ENCODE peak calls at places on chromosomes 16 and 17, in four cellular contexts. I, K, F and U are unnamed samples.
A peak's percentile ranks its signal among the peaks of the same experiment; 100 is the strongest.

GRCh38 chr17:40526668-40527067 is 25.2 kb upstream of the TNS4 start:
- DNase-seq in I (no peak), K (no peak), F (no peak), U (no peak)

GRCh38 chr17:44587339-44587738 is 30.1 kb downstream of the FZD2 start:
- DNase-seq in I (no peak), K (peak; percentile 85), F (peak; percentile 88), U (no peak)

GRCh38 chr17:49035470-49036269 is 38.5 kb downstream of the IGF2BP1 start:
- DNase-seq in I (no peak), K (peak; percentile 70), F (peak; percentile 73), U (no peak)

GRCh38 chr17:71251276-71251675 is 869.5 kb upstream of the SOX9 start:
- DNase-seq in I (no peak), K (no peak), F (no peak), U (no peak)

GRCh38 chr17:6035801-6036394 is 34.3 kb upstream of the WSCD1 start:
- DNase-seq in I (no peak), K (peak; percentile 35), F (no peak), U (no peak)

GRCh38 chr17:66677201-66677981 is 157.5 kb upstream of the CACNG5 start:
- DNase-seq in I (no peak), K (no peak), F (no peak), U (no peak)

GRCh38 chr17:5893741-5894140 is 176.4 kb upstream of the WSCD1 start:
- DNase-seq in I (no peak), K (no peak), F (no peak), U (no peak)

GRCh38 chr17:4949321-4950074 is 1.2 kb upstream of the PFN1 start:
- DNase-seq in I (peak; percentile 53), K (peak; percentile 60), F (peak; percentile 89), U (peak; percentile 50)

GRCh38 chr17:47935961-47936360 is 5.4 kb upstream of the PNPO start:
- DNase-seq in I (no peak), K (no peak), F (no peak), U (no peak)

GRCh38 chr17:46832945-46833839 is 14.7 kb upstream of the WNT3 start:
- DNase-seq in I (no peak), K (peak; percentile 48), F (no peak), U (no peak)

GRCh38 chr16:13332713-13333255 is 431.4 kb downstream of the SHISA9 start:
- DNase-seq in I (no peak), K (no peak), F (no peak), U (no peak)

GRCh38 chr17:67246648-67247415 is 1.8 kb upstream of the HELZ start:
- DNase-seq in I (peak; percentile 19), K (no peak), F (peak; percentile 85), U (peak; percentile 53)

GRCh38 chr17:45380046-45380765 is 52.5 kb downstream of the ARHGAP27 start:
- DNase-seq in I (no peak), K (no peak), F (no peak), U (no peak)

GRCh38 chr16:75074920-75075687 is 41.5 kb downstream of the LDHD start:
- DNase-seq in I (peak; percentile 71), K (no peak), F (no peak), U (no peak)

GRCh38 chr17:81541123-81541522 is 11.0 kb downstream of the FAAP100 start:
- DNase-seq in I (no peak), K (no peak), F (no peak), U (no peak)

GRCh38 chr16:46949216-46949892 is 24.1 kb downstream of the DNAJA2 start:
- DNase-seq in I (no peak), K (no peak), F (no peak), U (no peak)

GRCh38 chr16:3458278-3458851 is 14.9 kb downstream of the NAA60 start:
- DNase-seq in I (no peak), K (peak; percentile 46), F (no peak), U (peak; percentile 22)

GRCh38 chr16:88974641-88975215 is 2.3 kb downstream of the CBFA2T3 start:
- DNase-seq in I (no peak), K (no peak), F (no peak), U (no peak)
- H3K4me1 ChIP-seq in I (no peaks in the 10 kb centered on the region), K (peaks cover 32% of the 10 kb centered on the region), F (no peaks in the 10 kb centered on the region), U (no peaks in the 10 kb centered on the region)

DNA sequence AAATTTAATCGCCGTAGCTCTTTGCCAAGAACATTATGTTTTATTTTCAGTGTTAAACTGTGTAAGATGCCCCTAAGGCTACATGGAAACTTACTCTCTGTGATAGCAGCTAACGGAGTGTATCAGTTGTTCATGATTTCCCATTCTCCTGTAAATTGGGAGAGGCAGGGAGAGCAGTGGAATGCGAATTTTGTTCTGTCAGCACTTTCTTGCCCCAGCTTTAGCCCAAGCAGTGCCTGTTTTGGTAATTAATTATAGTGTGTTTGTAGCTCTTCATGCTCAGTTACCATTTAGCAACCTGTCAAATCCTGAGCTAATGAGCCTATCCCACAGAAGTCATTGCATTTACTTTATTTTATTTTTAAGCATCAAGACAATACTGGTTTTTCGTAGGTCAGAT is 475.1 kb upstream of the RBFOX1 start:
- DNase-seq in I (no peak), K (no peak), F (no peak), U (no peak)
- H3K27me3 ChIP-seq in I (no peaks in the 10 kb centered on the region), K (peaks cover 54% of the 10 kb centered on the region), F (no peaks in the 10 kb centered on the region), U (no peaks in the 10 kb centered on the region)

GRCh38 chr17:42251115-42251514 is 25.1 kb downstream of the STAT5B start:
- DNase-seq in I (no peak), K (no peak), F (no peak), U (no peak)
- H3K4me3 ChIP-seq in I (no peak overlapping the region), K (no peak overlapping the region), F (no peak overlapping the region), U (no peak overlapping the region)

GRCh38 chr17:72470338-72471133 is 349.7 kb downstream of the SOX9 start:
- DNase-seq in I (no peak), K (no peak), F (no peak), U (no peak)
- H3K4me1 ChIP-seq in I (no peaks in the 10 kb centered on the region), K (peaks cover 6% of the 10 kb centered on the region), F (peaks cover 52% of the 10 kb centered on the region), U (no peaks in the 10 kb centered on the region)

GRCh38 chr16:69931631-69932030 is 19.5 kb upstream of the CLEC18A start:
- DNase-seq in I (no peak), K (no peak), F (no peak), U (no peak)

GRCh38 chr16:69934044-69934443 is 17.1 kb upstream of the CLEC18A start:
- DNase-seq in I (no peak), K (no peak), F (no peak), U (no peak)

GRCh38 chr16:69932228-69932627 is 18.9 kb upstream of the CLEC18A start:
- DNase-seq in I (no peak), K (no peak), F (no peak), U (no peak)

GRCh38 chr16:69934751-69935150 is 16.4 kb upstream of the CLEC18A start:
- DNase-seq in I (no peak), K (no peak), F (no peak), U (no peak)

DNA sequence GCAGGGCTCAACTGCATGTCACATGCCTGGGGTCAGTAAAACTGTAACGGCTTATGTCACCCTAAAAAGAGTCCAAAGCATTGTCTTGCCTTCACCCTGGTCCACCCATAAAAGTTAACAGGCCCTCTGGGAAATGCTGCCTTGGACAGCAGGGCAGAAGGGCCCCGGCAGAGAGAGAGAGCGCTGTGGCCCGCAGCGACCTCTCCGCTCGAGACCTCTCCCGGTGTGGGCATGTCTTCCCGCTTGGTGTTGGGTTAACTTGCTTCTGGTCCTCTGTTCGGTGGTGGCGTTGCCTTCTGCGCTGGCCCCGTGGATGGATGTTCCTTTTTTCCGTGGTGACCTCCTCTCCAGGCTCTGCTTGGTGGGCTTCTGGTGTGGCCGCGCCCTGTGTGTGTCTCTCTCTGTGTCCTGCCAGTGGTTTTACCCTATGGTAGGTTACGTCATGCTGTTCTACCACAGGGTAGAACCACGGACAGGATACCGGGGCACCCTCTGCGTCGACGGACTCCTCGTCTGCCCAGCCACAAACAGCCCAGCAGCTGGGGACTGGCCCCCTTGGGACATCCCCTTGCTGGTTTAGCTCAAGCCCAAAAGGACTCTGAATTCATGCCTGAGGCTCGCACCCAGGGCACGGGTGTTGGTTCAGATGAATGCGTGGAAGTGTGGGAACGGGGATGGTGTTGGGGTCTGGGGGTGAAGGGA is 18.3 kb upstream of the CLEC18A start:
- DNase-seq in I (no peak), K (no peak), F (no peak), U (no peak)
- H3K27me3 ChIP-seq in I (no peaks in the 10 kb centered on the region), K (no peaks in the 10 kb centered on the region), F (no peaks in the 10 kb centered on the region), U (no peaks in the 10 kb centered on the region)

GRCh38 chr17:7384489-7385081 is 3.7 kb downstream of the TNK1 start:
- DNase-seq in I (no peak), K (no peak), F (no peak), U (no peak)
- H3K4me3 ChIP-seq in I (peak overlapping the region; percentile 75), K (peak overlapping the region; percentile 15), F (no peak overlapping the region), U (no peak overlapping the region)

DNA sequence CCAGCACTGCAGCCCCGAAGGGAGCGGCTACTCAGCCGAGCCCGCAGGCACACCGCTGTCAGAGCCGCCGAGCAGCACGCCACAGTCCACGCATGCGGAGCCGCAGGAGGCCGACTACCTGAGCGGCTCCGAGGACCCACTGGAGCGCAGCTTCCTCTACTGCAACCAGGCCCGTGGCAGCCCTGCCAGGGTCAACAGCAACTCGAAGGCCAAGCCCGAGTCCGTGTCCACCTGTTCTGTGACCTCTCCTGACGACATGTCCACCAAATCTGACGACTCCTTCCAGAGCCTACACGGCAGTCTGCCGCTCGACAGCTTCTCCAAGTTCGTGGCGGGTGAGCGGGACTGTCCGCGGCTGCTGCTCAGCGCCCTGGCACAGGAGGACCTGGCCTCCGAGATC is 42.4 kb downstream of the SREBF1 start:
- DNase-seq in I (no peak), K (no peak), F (no peak), U (no peak)
- H3K4me1 ChIP-seq in I (peaks cover 23% of the 10 kb centered on the region), K (no peaks in the 10 kb centered on the region), F (peaks cover 11% of the 10 kb centered on the region), U (no peaks in the 10 kb centered on the region)